ENCODE peak calls at places on chromosomes 4 and X, in ten cellular contexts. U is NCI-H146; X is DMS153; N is NCI-H1105; S is CD8-positive, alpha-beta T cell; P is activated T-cell treated with anti-CD3 and anti-CD28 coated beads for 24 hours; Y is stimulated activated CD4-positive, alpha-beta T cell treated with anti-CD3 and anti-CD28 coated beads, Interleukin-15, amount 100 ng/mL, for 1 hour; O is Kasumi-1; M is neuronal stem cell; K is stimulated activated CD8-positive, alpha-beta memory T cell treated with anti-CD3 and anti-CD28 coated beads, Interleukin-7, amount 100 ng/mL, for 48 hours. H is an unnamed sample.

GRCh38 chr4:80197601-80198444 is 520 bp downstream of the PRDM8 start:
- DNase-seq in S (no peak), U (peak), N (no peak), O (peak), Y (no peak), X (no peak), P (no peak), K (no peak), M (no peak), H (peak)

GRCh38 chr4:129342820-129343219 is 246.9 kb downstream of the C4orf33 start:
- DNase-seq in K (no peak), U (no peak), M (no peak), X (peak), P (no peak), S (no peak), Y (no peak), O (peak), N (no peak), H (peak)

GRCh38 chrX:6910218-6910617 is 237.3 kb upstream of the STS start:
- DNase-seq in O (no peak), K (no peak), M (no peak), P (no peak), U (no peak), N (no peak), X (no peak), S (no peak), Y (no peak), H (no peak)

GRCh38 chr4:184430163-184430562 is 44.2 kb downstream of the IRF2 start:
- DNase-seq in K (no peak), N (no peak), Y (no peak), S (no peak), O (no peak), U (no peak), M (no peak), X (no peak), P (no peak), H (no peak)

GRCh38 chr4:156906325-156906724 is 65.3 kb downstream of the PDGFC start:
- DNase-seq in X (no peak), S (no peak), Y (no peak), O (no peak), N (no peak), P (no peak), K (no peak), U (no peak), M (no peak), H (no peak)

GRCh38 chr4:8854866-8855265 is 16.8 kb downstream of the HMX1 start:
- DNase-seq in K (no peak), U (no peak), M (no peak), O (no peak), S (no peak), N (no peak), Y (no peak), P (no peak), X (no peak), H (no peak)

GRCh38 chrX:19354625-19355024 is 10.9 kb downstream of the PDHA1 start:
- DNase-seq in S (no peak), N (no peak), K (no peak), O (no peak), Y (no peak), P (no peak), M (no peak), X (no peak), U (no peak), H (no peak)

GRCh38 chr4:168717852-168718251 is 221.0 kb downstream of the PALLD start:
- DNase-seq in U (no peak), P (no peak), M (no peak), Y (no peak), S (no peak), N (no peak), O (no peak), X (no peak), K (no peak), H (no peak)

GRCh38 chrX:151776113-151776790 is 41.7 kb downstream of the CNGA2 start:
- DNase-seq in K (no peak), N (no peak), O (no peak), X (no peak), S (no peak), M (no peak), U (no peak), P (no peak), Y (no peak), H (no peak)

GRCh38 chr4:106585920-106586349 is 217.4 kb upstream of the GIMD1 start:
- DNase-seq in P (no peak), Y (no peak), K (no peak), X (no peak), S (no peak), M (no peak), O (no peak), U (no peak), N (no peak), H (peak)

GRCh38 chr4:139647952-139648351 is 17.7 kb upstream of the MGST2 start:
- DNase-seq in P (no peak), X (no peak), N (no peak), M (no peak), K (no peak), Y (no peak), S (no peak), U (no peak), O (no peak), H (no peak)

GRCh38 chr4:36609631-36610030 is 328.2 kb downstream of the DTHD1 start:
- DNase-seq in P (no peak), Y (no peak), U (no peak), X (no peak), S (no peak), N (no peak), K (no peak), O (no peak), M (no peak), H (no peak)

GRCh38 chr4:71266090-71266794 is 72.6 kb upstream of the SLC4A4 start:
- DNase-seq in P (no peak), Y (no peak), N (no peak), M (no peak), O (no peak), K (no peak), X (no peak), U (no peak), S (no peak), H (no peak)

GRCh38 chr4:6387946-6388345 is 84.5 kb downstream of the PPP2R2C start:
- DNase-seq in S (no peak), K (no peak), P (no peak), Y (no peak), X (no peak), M (no peak), O (no peak), U (no peak), N (no peak), H (no peak)

GRCh38 chr4:176709417-176709816 is 83.3 kb downstream of the VEGFC start:
- DNase-seq in O (no peak), U (no peak), K (no peak), P (no peak), Y (no peak), S (no peak), X (no peak), M (no peak), N (no peak), H (no peak)

GRCh38 chr4:130825283-130825682 is 1729.3 kb downstream of the C4orf33 start:
- DNase-seq in U (no peak), K (no peak), S (no peak), P (no peak), Y (no peak), O (no peak), X (no peak), M (no peak), N (no peak), H (no peak)

GRCh38 chr4:24175707-24176106 is 285.9 kb upstream of the PPARGC1A start:
- DNase-seq in M (no peak), Y (no peak), O (no peak), N (no peak), X (no peak), P (no peak), U (no peak), K (no peak), S (no peak), H (no peak)

GRCh38 chr4:3614731-3614980 is 82.4 kb upstream of the LRPAP1 start:
- DNase-seq in S (no peak), N (no peak), U (no peak), K (no peak), Y (no peak), O (no peak), P (no peak), X (no peak), M (no peak), H (no peak)

GRCh38 chr4:8252301-8253173 is 17.0 kb upstream of the HTRA3 start:
- DNase-seq in P (no peak), K (no peak), X (no peak), Y (no peak), N (no peak), U (no peak), S (no peak), M (no peak), O (no peak), H (no peak)

GRCh38 chrX:53682885-53683555 is 3.5 kb downstream of the HUWE1 start:
- DNase-seq in S (peak), X (no peak), Y (no peak), M (no peak), O (peak), P (peak), K (no peak), N (peak), U (peak), H (peak)

GRCh38 chrX:119181491-119181890 is 53.9 kb upstream of the KIAA1210 start:
- DNase-seq in O (no peak), Y (no peak), X (no peak), K (no peak), M (no peak), P (no peak), N (no peak), U (no peak), S (no peak), H (no peak)

GRCh38 chrX:121987835-121988234 is 940.4 kb downstream of the GLUD2 start:
- DNase-seq in N (no peak), M (no peak), P (no peak), X (no peak), Y (no peak), S (no peak), U (no peak), K (no peak), O (no peak), H (no peak)

GRCh38 chr4:185637162-185637875 is 102.0 kb upstream of the PDLIM3 start:
- DNase-seq in S (no peak), N (no peak), K (no peak), O (no peak), U (no peak), X (no peak), Y (no peak), P (no peak), M (no peak), H (no peak)

GRCh38 chr4:133581971-133582619 is 433.0 kb downstream of the PCDH10 start:
- DNase-seq in O (no peak), S (no peak), K (no peak), Y (no peak), U (no peak), X (no peak), P (no peak), N (no peak), M (no peak), H (no peak)

GRCh38 chrX:12973561-12974216 is 1.2 kb upstream of the TMSB4X start:
- DNase-seq in X (peak), Y (no peak), N (peak), P (no peak), O (peak), S (peak), M (no peak), U (peak), K (no peak), H (no peak)

GRCh38 chr4:15955670-15956069 is 7.3 kb downstream of the FGFBP2 start:
- DNase-seq in P (no peak), N (no peak), M (no peak), O (no peak), X (no peak), K (no peak), U (no peak), S (no peak), Y (no peak), H (no peak)

GRCh38 chr4:180617203-180617602 is 1626.0 kb upstream of the TENM3 start:
- DNase-seq in Y (no peak), O (no peak), U (no peak), M (no peak), P (no peak), N (no peak), K (no peak), X (no peak), S (no peak), H (no peak)

GRCh38 chr4:16092682-16093319 is 9.0 kb upstream of the PROM1 start:
- DNase-seq in Y (no peak), N (no peak), M (no peak), K (no peak), U (peak), S (no peak), O (no peak), X (no peak), P (no peak), H (no peak)

GRCh38 chr4:83335691-83336090 is 1.0 kb upstream of the HPSE start:
- DNase-seq in K (no peak), S (no peak), P (no peak), M (no peak), U (no peak), N (no peak), X (peak), O (peak), Y (no peak), H (no peak)

GRCh38 chr4:26105815-26106699 is 192.0 kb downstream of the SMIM20 start:
- DNase-seq in O (no peak), M (no peak), P (no peak), X (peak), S (no peak), U (no peak), Y (no peak), K (no peak), N (no peak), H (no peak)

GRCh38 chrX:68832516-68833447 is 4.0 kb downstream of the EFNB1 start:
- DNase-seq in N (no peak), K (no peak), Y (no peak), U (no peak), O (no peak), M (no peak), P (no peak), X (no peak), S (no peak), H (no peak)

GRCh38 chr4:23888421-23889319 is 1.2 kb downstream of the PPARGC1A start:
- DNase-seq in U (peak), X (no peak), K (no peak), S (no peak), O (no peak), N (no peak), M (no peak), P (no peak), Y (no peak), H (no peak)

GRCh38 chrX:96685205-96686099 is 810 bp downstream of the DIAPH2 start:
- DNase-seq in X (no peak), Y (no peak), U (no peak), S (peak), N (no peak), M (no peak), K (peak), O (peak), P (peak), H (no peak)

GRCh38 chr4:148834804-148835598 is 392.8 kb upstream of the NR3C2 start:
- DNase-seq in S (no peak), O (peak), K (no peak), U (no peak), X (no peak), M (no peak), P (no peak), Y (no peak), N (no peak), H (no peak)

GRCh38 chr4:98496446-98496845 is 162.0 kb downstream of the TSPAN5 start:
- DNase-seq in U (no peak), K (no peak), P (no peak), M (no peak), Y (no peak), X (no peak), O (no peak), S (no peak), N (no peak), H (no peak)

GRCh38 chr4:142567199-142567598 is 278.9 kb downstream of the INPP4B start:
- DNase-seq in S (peak), X (peak), Y (peak), P (peak), K (no peak), U (no peak), O (peak), N (no peak), M (peak), H (peak)

H was measured in foreskin keratinocyte.